ENCODE peak calls at places on chromosomes 5 and 9, in eight cellular contexts. T, W, F, D, Y, R, C and E are unnamed samples. For H3K9me3, the result is how much of the 10 kb centered on the place peaks cover.

GRCh38 chr5:176787676-176788075 is 22.7 kb upstream of the UNC5A start:
- DNase-seq in Y (peak), W (no peak), C (no peak), R (no peak), F (peak), D (no peak), T (no peak), E (no peak)

GRCh38 chr5:157602505-157602904 is 26.9 kb upstream of the ADAM19 start:
- DNase-seq in T (peak), D (peak), C (no peak), F (peak), Y (no peak), W (peak), R (no peak), E (no peak)

GRCh38 chr5:83914199-83914598 is 193.5 kb upstream of the HAPLN1 start:
- DNase-seq in C (no peak), Y (no peak), W (peak), F (no peak), T (no peak), D (peak), R (no peak), E (no peak)

GRCh38 chr9:14021871-14022525 is 291.9 kb downstream of the NFIB start:
- DNase-seq in C (no peak), D (peak), R (no peak), F (no peak), Y (no peak), T (no peak), W (peak), E (no peak)

GRCh38 chr9:92299116-92299515 is 5.6 kb upstream of the IARS1 start:
- DNase-seq in D (no peak), C (no peak), R (no peak), F (peak), W (no peak), Y (no peak), T (peak), E (no peak)

GRCh38 chr9:3758816-3759576 is 233.2 kb upstream of the RFX3 start:
- DNase-seq in D (no peak), F (no peak), C (no peak), R (no peak), W (no peak), T (no peak), Y (no peak), E (no peak)

GRCh38 chr9:96567203-96567700 is 52.4 kb downstream of the CDC14B start:
- DNase-seq in T (peak), R (no peak), F (peak), D (peak), W (no peak), C (no peak), Y (no peak), E (no peak)

GRCh38 chr9:69605406-69605805 is 66.8 kb downstream of the APBA1 start:
- DNase-seq in F (no peak), T (no peak), R (no peak), W (no peak), C (no peak), D (peak), Y (no peak), E (no peak)

GRCh38 chr5:1547236-1547635 is 23.5 kb upstream of the LPCAT1 start:
- DNase-seq in F (no peak), D (no peak), Y (no peak), C (no peak), R (peak), T (no peak), W (no peak), E (peak)

GRCh38 chr9:8254527-8254926 is 454.9 kb upstream of the DMAC1 start:
- DNase-seq in R (no peak), W (peak), C (no peak), Y (no peak), D (peak), T (no peak), F (no peak), E (no peak)

GRCh38 chr9:119611564-119611963 is 242.3 kb upstream of the BRINP1 start:
- DNase-seq in Y (no peak), R (no peak), D (no peak), T (no peak), C (no peak), F (no peak), W (no peak), E (no peak)

GRCh38 chr5:93789173-93790070 is 48.0 kb upstream of the POU5F2 start:
- DNase-seq in Y (no peak), W (peak), F (no peak), D (peak), T (no peak), C (no peak), R (no peak), E (no peak)

GRCh38 chr9:21983509-21983908 is 10.7 kb downstream of the CDKN2A start:
- DNase-seq in T (no peak), W (no peak), Y (no peak), F (peak), C (no peak), R (no peak), D (no peak), E (no peak)

GRCh38 chr9:124357591-124358361 is 57.5 kb downstream of the PSMB7 start:
- DNase-seq in D (no peak), Y (no peak), W (no peak), T (peak), R (no peak), C (no peak), F (peak), E (no peak)

GRCh38 chr9:14270358-14271077 is 43.4 kb downstream of the NFIB start:
- DNase-seq in Y (no peak), F (no peak), C (no peak), D (peak), W (peak), R (peak), T (no peak), E (no peak)

GRCh38 chr9:17398351-17398750 is 180.5 kb upstream of the SH3GL2 start:
- DNase-seq in Y (no peak), W (no peak), D (no peak), F (no peak), R (no peak), C (no peak), T (no peak), E (no peak)

GRCh38 chr5:57414857-57415256 is 67.8 kb downstream of the ACTBL2 start:
- DNase-seq in W (no peak), F (no peak), Y (no peak), D (peak), T (no peak), C (no peak), R (no peak), E (no peak)

GRCh38 chr5:22887566-22887965 is 34.4 kb upstream of the CDH12 start:
- DNase-seq in T (no peak), W (no peak), F (no peak), C (no peak), R (no peak), D (no peak), Y (no peak), E (no peak)

GRCh38 chr9:76394896-76395244 is 644 bp upstream of the RFK start:
- DNase-seq in C (no peak), W (no peak), T (peak), F (peak), Y (peak), D (no peak), R (peak), E (no peak)

DNA sequence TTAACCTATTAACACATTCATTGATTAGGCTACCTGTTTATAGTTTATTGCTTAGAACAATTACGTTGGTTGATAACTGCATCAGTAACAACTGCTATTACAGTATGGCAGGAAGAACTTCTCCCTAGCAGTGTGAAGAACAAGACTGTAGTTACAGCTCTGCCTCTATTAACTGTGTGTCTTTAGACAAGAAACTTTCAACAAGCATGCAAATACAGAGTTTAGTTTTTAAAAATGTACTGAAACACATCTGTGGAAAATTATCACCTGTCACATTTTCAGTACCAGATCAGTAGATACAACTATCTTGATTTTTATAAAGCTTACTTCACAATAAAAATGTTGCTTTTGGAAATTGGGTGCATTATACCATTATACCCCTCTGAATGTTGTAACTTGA is 22.2 kb downstream of the ELL2 start:
- DNase-seq in T (no peak), F (no peak), W (no peak), R (no peak), Y (no peak), D (no peak), C (no peak), E (no peak)
- H3K4me3 ChIP-seq in T (no peak), F (no peak), W (no peak), R (no peak), Y (no peak), D (no peak), C (no peak), E (no peak)

GRCh38 chr5:167902298-167902697 is 389.1 kb upstream of the WWC1 start:
- DNase-seq in C (no peak), T (no peak), Y (no peak), F (no peak), W (no peak), D (no peak), R (no peak), E (no peak)

GRCh38 chr5:167899490-167899889 is 392.0 kb upstream of the WWC1 start:
- DNase-seq in W (peak), Y (no peak), D (peak), F (no peak), R (no peak), C (no peak), T (no peak), E (no peak)

GRCh38 chr5:167898361-167899042 is 392.9 kb upstream of the WWC1 start:
- DNase-seq in Y (no peak), T (no peak), R (no peak), C (no peak), D (peak), F (no peak), W (no peak), E (no peak)

GRCh38 chr5:167903243-167903642 is 388.2 kb upstream of the WWC1 start:
- DNase-seq in Y (no peak), W (no peak), D (no peak), C (no peak), F (no peak), R (no peak), T (no peak), E (no peak)

GRCh38 chr5:167900521-167900920 is 390.9 kb upstream of the WWC1 start:
- DNase-seq in F (no peak), R (no peak), T (no peak), Y (no peak), W (no peak), D (no peak), C (no peak), E (no peak)
- H3K27ac ChIP-seq in F (no peak), R (no peak), T (no peak), Y (no peak), W (no peak), D (peak), C (no peak), E (no peak)

DNA sequence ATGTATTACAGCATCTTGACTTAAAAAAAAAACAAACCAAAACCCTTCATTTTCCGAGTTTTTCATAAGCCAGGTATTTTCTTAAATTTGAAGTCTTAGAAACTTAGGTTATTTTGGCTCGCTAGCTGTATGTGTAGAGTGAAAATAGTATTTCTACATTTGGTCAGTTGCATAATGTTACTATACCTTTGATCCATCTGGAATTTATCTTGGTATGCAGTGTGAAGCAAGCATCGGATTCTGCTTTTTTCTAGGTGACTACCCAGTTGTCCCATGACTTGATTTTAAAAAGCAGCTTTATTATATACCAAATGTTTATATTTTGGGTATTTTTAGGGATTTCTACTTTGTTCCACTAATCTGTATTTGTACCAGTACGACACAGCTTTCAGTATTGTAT is 27.7 kb downstream of the UBAP1 start:
- DNase-seq in Y (no peak), F (no peak), R (no peak), C (no peak), D (no peak), W (no peak), T (no peak), E (no peak)
- H3K9me3 ChIP-seq in Y (under half), F (under half), R (under half), C (under half), D (under half), W (under half), T (under half), E (under half)

GRCh38 chr5:133440467-133441115 is 171.8 kb downstream of the FSTL4 start:
- DNase-seq in Y (no peak), C (no peak), D (peak), F (no peak), T (no peak), R (no peak), W (no peak), E (no peak)
- H3K4me3 ChIP-seq in Y (no peak), C (peak), D (no peak), F (no peak), T (no peak), R (no peak), W (no peak), E (no peak)

DNA sequence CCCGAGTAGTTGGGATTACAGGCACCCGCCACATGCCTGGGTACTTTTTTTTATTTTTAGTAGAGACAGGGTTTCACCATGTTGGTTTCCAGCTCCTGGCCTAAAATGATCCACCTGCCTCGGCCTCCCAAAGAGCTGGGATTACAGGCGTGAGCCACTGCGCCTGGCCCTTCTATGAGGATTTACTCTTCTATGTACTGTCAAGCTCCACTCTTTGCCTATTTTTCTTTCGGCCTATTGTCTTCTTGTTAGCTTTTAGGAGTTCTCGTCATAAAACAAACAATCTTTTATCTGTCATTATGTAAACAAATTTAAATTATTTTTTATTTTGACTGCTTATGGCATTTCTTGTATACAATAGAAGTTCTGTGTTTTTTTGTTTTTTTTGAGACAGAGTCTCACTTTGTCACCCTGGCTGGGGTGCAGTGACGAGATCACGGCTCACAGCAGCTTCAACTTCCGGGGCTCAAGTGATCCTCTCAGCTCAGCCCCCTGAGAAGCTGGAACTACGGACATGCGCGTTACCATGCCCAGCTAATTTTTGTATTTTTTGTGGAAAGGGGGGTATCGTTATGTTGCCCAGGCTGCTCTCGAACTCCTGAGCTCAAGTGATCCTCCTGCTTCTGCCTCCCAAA is 29.4 kb downstream of the CSNK1A1 start:
- DNase-seq in Y (no peak), D (no peak), F (no peak), T (no peak), C (no peak), W (no peak), R (no peak), E (no peak)
- H3K27ac ChIP-seq in Y (no peak), D (no peak), F (no peak), T (no peak), C (no peak), W (no peak), R (no peak), E (no peak)

GRCh38 chr5:141413540-141414069 is 818 bp downstream of the PCDHGA10 start:
- DNase-seq in F (no peak), D (no peak), T (no peak), Y (peak), C (no peak), R (peak), W (no peak), E (peak)
- H3K9me3 ChIP-seq in F (under half), D (under half), T (under half), Y (under half), C (half or more), R (half or more), W (under half), E (under half)

DNA sequence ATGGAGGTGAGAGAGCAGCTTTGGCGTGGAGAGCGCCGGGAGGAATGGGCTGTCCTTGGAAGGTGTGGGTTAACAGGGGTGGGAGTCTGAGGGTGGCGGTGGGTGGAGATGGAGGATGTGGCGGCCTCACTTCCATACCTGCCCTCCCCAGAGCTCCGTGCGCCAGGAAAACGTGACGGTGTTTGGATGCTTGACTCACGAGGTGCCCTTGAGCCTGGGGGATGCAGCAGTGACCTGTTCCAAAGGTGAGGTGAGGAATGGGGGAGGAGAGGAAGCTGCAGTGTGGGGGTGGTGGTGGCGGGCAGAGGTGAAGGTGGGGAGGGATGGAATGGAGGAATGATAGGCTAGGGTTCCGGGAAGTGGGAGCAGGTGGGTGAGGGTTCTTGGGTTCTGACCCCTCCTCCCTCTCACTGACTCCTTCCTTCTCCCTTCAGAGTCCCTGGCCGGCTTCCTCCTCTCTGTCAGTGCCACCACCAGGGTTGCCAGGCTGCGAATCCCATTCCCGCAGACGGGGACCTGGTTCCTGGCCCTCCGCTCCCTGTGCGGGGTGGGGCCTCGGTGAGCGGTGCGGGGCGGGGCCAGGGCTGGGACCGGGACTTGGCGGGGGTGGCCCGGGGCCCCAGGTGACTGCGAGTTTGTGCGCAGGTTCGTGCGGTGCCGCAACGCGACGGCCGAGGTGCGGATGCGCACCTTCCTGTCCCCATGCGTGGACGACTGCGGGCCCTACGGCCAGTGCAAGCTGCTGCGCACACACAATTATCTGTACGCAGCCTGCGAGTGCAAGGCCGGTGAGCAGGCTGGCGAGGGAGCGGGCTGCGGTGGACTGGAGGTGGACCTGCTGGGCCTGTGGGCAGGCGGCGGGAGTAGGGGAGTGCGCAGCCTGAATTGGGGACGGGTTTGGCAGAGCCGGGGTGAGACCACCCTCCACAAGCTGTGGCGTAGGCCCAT is 17.1 kb downstream of the TMEM8B start:
- DNase-seq in D (no peak), R (peak), C (no peak), W (no peak), Y (no peak), F (no peak), T (no peak), E (no peak)
- H3K4me3 ChIP-seq in D (no peak), R (no peak), C (peak), W (no peak), Y (no peak), F (no peak), T (no peak), E (no peak)